ENCODE peak calls at places on chromosomes 2 and 18, in nine cellular contexts. Q is HFFc6; A is adrenal gland; D is ovary; V is cardiac muscle cell; E is CD4-positive, alpha-beta T cell; K is HL-60; M is IMR-90; L is glutamatergic neuron. X is an unnamed sample.

GRCh38 chr2:16161085-16161565 is 220.8 kb downstream of the MYCN start:
- DNase-seq in Q (no peak), V (no peak), L (no peak), E (no peak), D (no peak), K (no peak), M (no peak), A (no peak), X (no peak)

GRCh38 chr2:237895544-237896506 is 36.4 kb downstream of the RAMP1 start:
- DNase-seq in D (no peak), M (no peak), Q (no peak), K (no peak), E (no peak), A (no peak), L (no peak), V (no peak), X (no peak)

GRCh38 chr2:8987413-8987812 is 16.1 kb downstream of the MBOAT2 start:
- DNase-seq in A (no peak), Q (no peak), L (no peak), M (peak), D (no peak), K (no peak), V (peak), E (no peak), X (no peak)

GRCh38 chr2:111985514-111985913 is 69.6 kb upstream of the TMEM87B start:
- DNase-seq in D (no peak), Q (no peak), A (no peak), M (no peak), K (no peak), L (no peak), E (no peak), V (no peak), X (no peak)

GRCh38 chr2:24050041-24050655 is 607 bp downstream of the FKBP1B start:
- DNase-seq in L (peak), D (peak), A (peak), V (peak), K (no peak), M (no peak), E (no peak), Q (no peak), X (no peak)

GRCh38 chr2:217277646-217278048 is 417.8 kb upstream of the TNP1 start:
- DNase-seq in V (peak), K (no peak), L (no peak), A (peak), M (peak), Q (peak), D (no peak), E (no peak), X (no peak)

GRCh38 chr2:210938228-210938627 is 381.8 kb downstream of the CPS1 start:
- DNase-seq in E (no peak), K (no peak), V (no peak), Q (no peak), L (no peak), A (no peak), D (no peak), M (no peak), X (no peak)

GRCh38 chr2:129242201-129242710 is 737.2 kb upstream of the RAB6C start:
- DNase-seq in D (no peak), M (no peak), V (no peak), L (no peak), E (no peak), A (no peak), K (no peak), Q (no peak), X (no peak)

GRCh38 chr2:24463271-24463670 is 27.8 kb upstream of the NCOA1 start:
- DNase-seq in K (no peak), Q (no peak), A (no peak), D (no peak), L (no peak), M (no peak), E (no peak), V (no peak), X (no peak)

GRCh38 chr2:159551811-159552210 is 64.5 kb downstream of the BAZ2B start:
- DNase-seq in E (no peak), Q (no peak), V (no peak), K (no peak), A (no peak), M (peak), D (no peak), L (no peak), X (no peak)

GRCh38 chr2:231250146-231250545 is 51.7 kb downstream of the ARMC9 start:
- DNase-seq in A (no peak), D (no peak), E (no peak), M (no peak), L (no peak), V (peak), Q (peak), K (no peak), X (no peak)

GRCh38 chr2:46173636-46174253 is 123.5 kb upstream of the EPAS1 start:
- DNase-seq in L (no peak), V (no peak), M (no peak), E (no peak), Q (no peak), K (no peak), A (no peak), D (no peak), X (no peak)

GRCh38 chr18:23887035-23887434 is 127.5 kb upstream of the TTC39C start:
- DNase-seq in V (no peak), M (no peak), L (no peak), K (no peak), E (no peak), A (no peak), D (no peak), Q (no peak), X (no peak)

GRCh38 chr18:76874643-76875389 is 52.5 kb downstream of the ZNF236 start:
- DNase-seq in M (no peak), A (no peak), L (no peak), E (peak), K (no peak), V (no peak), Q (no peak), D (no peak), X (no peak)

GRCh38 chr18:77705301-77705700 is 455.7 kb downstream of the GALR1 start:
- DNase-seq in D (no peak), E (no peak), V (no peak), M (no peak), A (no peak), L (no peak), Q (no peak), K (no peak), X (no peak)

GRCh38 chr18:43563780-43564179 is 286.5 kb upstream of the SYT4 start:
- DNase-seq in Q (peak), L (no peak), A (peak), V (peak), D (no peak), K (no peak), E (no peak), M (peak), X (no peak)

GRCh38 chr18:54004828-54005227 is 219.6 kb downstream of the MBD2 start:
- DNase-seq in D (no peak), V (peak), K (no peak), A (no peak), L (no peak), M (no peak), E (no peak), Q (no peak), X (no peak)

GRCh38 chr2:39350658-39351057 is 86.4 kb downstream of the MAP4K3 start:
- DNase-seq in L (no peak), A (no peak), D (no peak), V (no peak), K (no peak), M (no peak), E (no peak), Q (no peak), X (no peak)

DNA sequence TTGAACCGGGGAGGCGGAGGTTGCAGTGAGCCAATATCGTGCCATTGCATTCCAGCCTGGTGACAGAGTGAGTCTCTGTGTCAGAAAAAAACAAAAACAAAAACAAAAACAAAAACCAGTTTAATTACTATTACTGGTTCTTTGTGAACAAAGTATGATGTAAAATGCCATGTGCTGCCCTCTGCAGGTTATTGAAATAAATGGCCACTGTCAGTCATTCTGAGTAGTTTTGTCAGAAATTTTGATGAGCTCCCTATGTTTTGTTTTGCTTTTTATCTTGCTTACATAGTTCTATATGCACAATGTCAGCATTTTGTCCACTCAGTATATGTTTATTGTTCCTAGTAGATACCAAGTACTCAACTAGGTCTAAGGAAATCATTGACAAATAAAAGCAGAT is 423.6 kb upstream of the CHST9 start:
- DNase-seq in D (no peak), L (no peak), M (no peak), K (no peak), E (no peak), V (peak), A (no peak), Q (no peak), X (no peak)
- TF ChIP-seq CTCF in D (no peak), L (peak), M (peak), K (peak), E (no peak), V (peak), A (peak), Q (peak), X (peak)

GRCh38 chr2:89763581-89764485 is 1072.4 kb downstream of the RPIA start:
- DNase-seq in Q (no peak), D (no peak), L (no peak), V (no peak), E (no peak), M (no peak), K (no peak), A (no peak), X (peak)

GRCh38 chr2:89767581-89768435 is 1076.3 kb downstream of the RPIA start:
- DNase-seq in L (no peak), M (no peak), A (no peak), D (no peak), K (no peak), Q (no peak), E (no peak), V (no peak), X (peak)

GRCh38 chr2:89763254-89763580 is 1071.7 kb downstream of the RPIA start:
- DNase-seq in K (no peak), V (no peak), D (no peak), Q (no peak), M (no peak), A (no peak), E (no peak), L (no peak), X (no peak)
- TF ChIP-seq CTCF in K (no peak), V (no peak), D (no peak), Q (no peak), M (no peak), A (no peak), E (no peak), L (no peak), X (no peak)

GRCh38 chr18:44968336-44968735 is 287.6 kb downstream of the SETBP1 start:
- DNase-seq in D (no peak), M (no peak), Q (no peak), K (no peak), L (no peak), V (no peak), E (no peak), A (no peak), X (no peak)
- TF ChIP-seq CTCF in D (no peak), M (no peak), Q (no peak), K (no peak), L (no peak), V (no peak), E (no peak), A (no peak), X (no peak)

GRCh38 chr2:33453905-33454479 is 22.5 kb upstream of the RASGRP3 start:
- DNase-seq in V (no peak), E (no peak), A (no peak), L (no peak), M (peak), Q (no peak), K (no peak), D (no peak), X (no peak)
- TF ChIP-seq CTCF in V (no peak), E (no peak), A (no peak), L (no peak), M (no peak), Q (no peak), K (no peak), D (no peak), X (no peak)

GRCh38 chr2:120203341-120204021 is 19.7 kb downstream of the TMEM185B start:
- DNase-seq in K (peak), D (no peak), E (no peak), Q (no peak), A (no peak), L (no peak), V (peak), M (no peak), X (no peak)

GRCh38 chr2:120204945-120205670 is 18.1 kb downstream of the TMEM185B start:
- DNase-seq in A (no peak), D (no peak), L (no peak), E (no peak), V (no peak), K (no peak), M (no peak), Q (no peak), X (no peak)

GRCh38 chr2:120204022-120204405 is 19.2 kb downstream of the TMEM185B start:
- DNase-seq in V (no peak), A (no peak), L (no peak), E (no peak), Q (no peak), M (no peak), K (no peak), D (no peak), X (no peak)

GRCh38 chr2:120204417-120204816 is 18.8 kb downstream of the TMEM185B start:
- DNase-seq in L (no peak), A (no peak), K (no peak), V (no peak), E (no peak), Q (no peak), M (no peak), D (no peak), X (no peak)

GRCh38 chr2:120205901-120206581 is 17.2 kb downstream of the TMEM185B start:
- DNase-seq in K (no peak), L (peak), Q (no peak), M (no peak), D (no peak), V (no peak), A (peak), E (peak), X (no peak)
- TF ChIP-seq CTCF in K (no peak), L (peak), Q (peak), M (peak), D (no peak), V (peak), A (no peak), E (peak), X (peak)

DNA sequence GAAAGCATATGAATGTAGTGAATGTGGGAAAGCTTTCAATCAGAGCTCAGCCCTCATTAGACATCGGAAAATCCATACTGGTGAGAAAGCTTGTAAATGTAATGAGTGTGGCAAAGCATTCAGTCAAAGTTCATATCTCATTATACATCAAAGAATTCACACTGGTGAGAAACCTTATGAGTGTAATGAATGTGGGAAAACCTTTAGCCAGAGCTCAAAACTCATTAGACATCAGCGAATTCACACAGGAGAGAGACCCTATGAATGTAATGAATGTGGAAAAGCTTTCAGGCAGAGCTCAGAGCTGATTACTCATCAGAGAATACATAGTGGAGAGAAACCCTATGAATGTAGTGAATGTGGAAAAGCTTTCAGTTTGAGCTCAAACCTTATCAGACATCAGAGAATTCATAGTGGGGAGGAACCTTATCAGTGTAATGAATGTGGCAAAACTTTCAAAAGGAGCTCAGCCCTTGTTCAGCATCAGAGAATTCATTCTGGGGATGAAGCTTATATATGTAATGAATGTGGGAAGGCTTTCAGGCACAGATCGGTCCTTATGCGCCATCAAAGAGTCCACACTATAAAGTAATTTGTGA is 5.0 kb downstream of the ZNF397 start:
- DNase-seq in A (no peak), Q (no peak), K (no peak), D (no peak), V (no peak), E (no peak), L (no peak), M (no peak), X (no peak)
- TF ChIP-seq CTCF in A (no peak), Q (no peak), K (no peak), D (no peak), V (no peak), E (no peak), L (no peak), M (no peak), X (no peak)